ENCODE peak calls at places on chromosome 6, in nine cellular contexts. A is brain microvascular endothelial cell; I is GM12864; J is HCT116; N is neural progenitor cell; L is uterus; G is cardiac fibroblast; R is CD8-positive, alpha-beta T cell; E is fibroblast of pulmonary artery. K is an unnamed sample.

GRCh38 chr6:13457577-13457976 is 29.8 kb downstream of the GFOD1 start:
- DNase-seq in E (peak; percentile 42), R (no peak), A (no peak), L (no peak), I (no peak), G (no peak), J (no peak), N (no peak), K (no peak)

GRCh38 chr6:75201901-75202672 is 3.8 kb downstream of the COL12A1 start:
- DNase-seq in G (peak; percentile 39), N (peak; percentile 74), J (no peak), I (no peak), R (no peak), E (peak; percentile 37), A (peak; percentile 5), L (peak; percentile 54), K (no peak)

GRCh38 chr6:16136086-16136485 is 7.2 kb downstream of the MYLIP start:
- DNase-seq in R (peak; percentile 27), E (no peak), J (no peak), N (no peak), G (no peak), I (no peak), L (no peak), A (no peak), K (no peak)

GRCh38 chr6:99547526-99547925 is 20.9 kb downstream of the CCNC start:
- DNase-seq in I (no peak), N (no peak), J (no peak), E (no peak), L (no peak), G (no peak), R (no peak), A (no peak), K (no peak)

GRCh38 chr6:16206595-16207037 is 31.8 kb upstream of the GMPR start:
- DNase-seq in I (no peak), E (peak; percentile 87), N (peak; percentile 67), J (peak; percentile 37), R (peak; percentile 14), L (peak; percentile 58), G (peak; percentile 87), A (peak; percentile 90), K (peak; percentile 86)

GRCh38 chr6:137693737-137694136 is 173.3 kb upstream of the TNFAIP3 start:
- DNase-seq in J (no peak), L (no peak), A (no peak), I (no peak), G (peak; percentile 38), R (no peak), E (peak; percentile 41), N (no peak), K (no peak)

GRCh38 chr6:70394518-70395300 is 18.6 kb upstream of the FAM135A start:
- DNase-seq in G (no peak), J (no peak), R (no peak), A (no peak), I (no peak), N (no peak), L (no peak), E (no peak), K (no peak)

GRCh38 chr6:90545450-90545849 is 41.4 kb downstream of the MAP3K7 start:
- DNase-seq in R (no peak), L (no peak), N (no peak), A (no peak), E (no peak), J (no peak), G (no peak), I (no peak), K (no peak)

GRCh38 chr6:35469711-35470662 is 1.8 kb downstream of the RPL10A start:
- DNase-seq in A (no peak), R (no peak), J (no peak), N (no peak), E (no peak), L (peak; percentile 52), I (no peak), G (no peak), K (no peak)

GRCh38 chr6:163127587-163127986 is 286.9 kb upstream of the QKI start:
- DNase-seq in L (no peak), A (no peak), R (no peak), I (no peak), E (no peak), G (no peak), N (no peak), J (no peak), K (no peak)

GRCh38 chr6:46218457-46218856 is 47.7 kb upstream of the ENPP5 start:
- DNase-seq in R (no peak), N (no peak), J (no peak), E (no peak), L (no peak), A (no peak), G (no peak), I (no peak), K (no peak)

GRCh38 chr6:100915876-100916275 is 34.7 kb upstream of the ASCC3 start:
- DNase-seq in R (no peak), J (no peak), I (no peak), N (no peak), A (no peak), E (no peak), G (no peak), L (no peak), K (no peak)

GRCh38 chr6:43129434-43130194 is 41.5 kb upstream of the SRF start:
- DNase-seq in A (peak; percentile 27), L (peak; percentile 51), J (no peak), I (no peak), G (peak; percentile 64), N (peak; percentile 62), E (peak; percentile 58), R (no peak), K (no peak)

GRCh38 chr6:169502445-169502844 is 199.4 kb downstream of the WDR27 start:
- DNase-seq in L (no peak), N (no peak), G (no peak), J (no peak), A (no peak), R (no peak), E (no peak), I (no peak), K (no peak)

GRCh38 chr6:107495196-107495643 is 5.3 kb downstream of the SOBP start:
- DNase-seq in R (no peak), G (peak; percentile 76), E (peak; percentile 67), A (no peak), I (no peak), L (peak; percentile 26), J (no peak), N (no peak), K (no peak)
- H3K4me3 ChIP-seq in R (no peak overlapping the region), G (peak overlapping the region; percentile 22), E (peak overlapping the region; percentile 27), A (no peak overlapping the region), I (no peak overlapping the region), L (no peak overlapping the region), J (no peak overlapping the region), N (no peak overlapping the region), K (no peak overlapping the region)

GRCh38 chr6:104940881-104941693 is 15.8 kb upstream of the LIN28B start:
- DNase-seq in N (peak; percentile 94), R (no peak), E (peak; percentile 56), G (peak; percentile 45), J (no peak), I (no peak), L (no peak), A (no peak), K (no peak)
- TF ChIP-seq CTCF in N (peak; percentile 72), R (no peak), E (peak; percentile 45), G (peak; percentile 51), J (no peak), I (peak; percentile 50), L (no peak), A (peak; percentile 65), K (peak; percentile 54)

GRCh38 chr6:6713660-6714446 is 125.3 kb downstream of the LY86 start:
- DNase-seq in G (peak; percentile 27), I (no peak), R (no peak), J (no peak), N (no peak), E (no peak), A (peak; percentile 58), L (no peak), K (no peak)

GRCh38 chr6:6711832-6712231 is 123.3 kb downstream of the LY86 start:
- DNase-seq in R (no peak), J (no peak), L (no peak), I (peak; percentile 8), N (no peak), A (no peak), G (no peak), E (no peak), K (no peak)

GRCh38 chr6:6714498-6715360 is 126.2 kb downstream of the LY86 start:
- DNase-seq in G (no peak), A (no peak), E (no peak), N (no peak), J (no peak), R (no peak), I (no peak), L (no peak), K (no peak)

GRCh38 chr6:6712258-6712978 is 123.9 kb downstream of the LY86 start:
- DNase-seq in L (no peak), J (peak; percentile 38), G (peak; percentile 62), A (peak; percentile 73), E (peak; percentile 68), N (no peak), I (no peak), R (no peak), K (no peak)

GRCh38 chr6:6712979-6713514 is 124.5 kb downstream of the LY86 start:
- DNase-seq in N (no peak), R (no peak), A (no peak), J (no peak), E (no peak), G (no peak), L (no peak), I (no peak), K (no peak)
- H3K4me3 ChIP-seq in N (no peak overlapping the region), R (no peak overlapping the region), A (no peak overlapping the region), J (no peak overlapping the region), E (no peak overlapping the region), G (no peak overlapping the region), L (no peak overlapping the region), I (no peak overlapping the region), K (no peak overlapping the region)

GRCh38 chr6:53295176-53295575 is 53.6 kb downstream of the ELOVL5 start:
- DNase-seq in J (no peak), L (no peak), N (no peak), A (no peak), I (no peak), G (peak; percentile 53), E (peak; percentile 44), R (no peak), K (no peak)

GRCh38 chr6:53297004-53297403 is 51.7 kb downstream of the ELOVL5 start:
- DNase-seq in R (no peak), L (no peak), G (no peak), I (no peak), J (no peak), N (no peak), A (no peak), E (no peak), K (no peak)

GRCh38 chr6:53293691-53294090 is 55.1 kb downstream of the ELOVL5 start:
- DNase-seq in I (no peak), R (no peak), A (no peak), L (no peak), E (no peak), N (no peak), J (no peak), G (no peak), K (no peak)

GRCh38 chr6:53294611-53295010 is 54.1 kb downstream of the ELOVL5 start:
- DNase-seq in J (no peak), G (no peak), R (no peak), N (no peak), L (no peak), A (no peak), E (no peak), I (no peak), K (no peak)

DNA sequence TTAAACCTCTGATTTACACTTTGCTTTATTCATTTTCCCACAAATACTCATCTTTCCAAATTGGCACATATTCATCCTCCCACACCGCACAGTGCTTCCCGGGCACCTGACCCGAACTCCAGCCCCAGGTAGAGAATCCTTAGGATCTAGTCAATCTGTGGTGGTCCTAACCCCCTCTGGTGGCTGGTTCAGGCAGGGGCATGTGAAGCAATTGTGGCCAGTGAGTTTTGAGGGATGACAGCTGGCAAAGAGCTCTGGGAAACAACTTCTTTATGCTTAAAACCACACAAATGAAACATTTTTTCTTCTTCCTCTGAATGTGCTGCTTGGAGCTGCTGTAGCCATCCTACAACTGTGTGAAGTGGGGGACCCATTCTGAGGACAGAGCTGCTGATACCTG is 54.7 kb downstream of the ELOVL5 start:
- DNase-seq in G (no peak), R (no peak), L (no peak), N (peak; percentile 64), J (peak; percentile 4), A (no peak), E (peak; percentile 48), I (no peak), K (no peak)
- TF ChIP-seq CTCF in G (peak; percentile 63), R (peak; percentile 66), L (peak; percentile 56), N (peak; percentile 85), J (peak; percentile 66), A (peak; percentile 87), E (peak; percentile 78), I (peak; percentile 52), K (peak; percentile 66)